ENCODE peak calls at places on chromosomes 7 and 10, in seven cellular contexts. Z, B, E, W, P, T and J are unnamed samples.

GRCh38 chr10:62008943-62009342 is 107.4 kb downstream of the ARID5B start:
- DNase-seq in Z (no peak), B (no peak), E (no peak), W (no peak), P (no peak), T (no peak), J (no peak)

GRCh38 chr7:151700621-151701185 is 176.2 kb downstream of the PRKAG2 start:
- DNase-seq in Z (peak; percentile 58), B (no peak), E (peak; percentile 52), W (no peak), P (no peak), T (peak; percentile 79), J (no peak)

GRCh38 chr10:122990278-122990677 is 10.1 kb downstream of the PSTK start:
- DNase-seq in Z (no peak), B (no peak), E (peak; percentile 8), W (no peak), P (no peak), T (no peak), J (no peak)

GRCh38 chr7:134783294-134784069 is 4.0 kb downstream of the CALD1 start:
- DNase-seq in Z (no peak), B (no peak), E (peak; percentile 46), W (no peak), P (no peak), T (no peak), J (no peak)

GRCh38 chr7:18457832-18458231 is 37.7 kb upstream of the HDAC9 start:
- DNase-seq in Z (no peak), B (no peak), E (no peak), W (no peak), P (no peak), T (no peak), J (no peak)

GRCh38 chr10:61774031-61774430 is 111.3 kb downstream of the CABCOCO1 start:
- DNase-seq in Z (no peak), B (no peak), E (no peak), W (no peak), P (no peak), T (no peak), J (no peak)

GRCh38 chr10:88493676-88494483 is 89.2 kb downstream of the RNLS start:
- DNase-seq in Z (peak; percentile 81), B (no peak), E (peak; percentile 76), W (no peak), P (no peak), T (peak; percentile 83), J (no peak)

GRCh38 chr10:113108180-113108835 is 158.3 kb downstream of the TCF7L2 start:
- DNase-seq in Z (no peak), B (no peak), E (no peak), W (no peak), P (no peak), T (no peak), J (peak; percentile 13)

GRCh38 chr10:110429301-110429700 is 68.4 kb upstream of the DUSP5 start:
- DNase-seq in Z (no peak), B (no peak), E (peak; percentile 39), W (no peak), P (no peak), T (no peak), J (no peak)

GRCh38 chr7:66452165-66452564 is 176.5 kb upstream of the KCTD7 start:
- DNase-seq in Z (peak; percentile 47), B (no peak), E (peak; percentile 27), W (no peak), P (no peak), T (peak; percentile 58), J (no peak)

GRCh38 chr10:29353887-29354561 is 65.2 kb downstream of the LYZL1 start:
- DNase-seq in Z (no peak), B (no peak), E (no peak), W (no peak), P (no peak), T (no peak), J (no peak)

GRCh38 chr7:79709574-79710409 is 256.3 kb upstream of the MAGI2 start:
- DNase-seq in Z (peak; percentile 83), B (no peak), E (peak; percentile 30), W (no peak), P (no peak), T (peak; percentile 45), J (no peak)

GRCh38 chr7:37208528-37208927 is 240.1 kb downstream of the ELMO1 start:
- DNase-seq in Z (peak; percentile 96), B (peak; percentile 90), E (peak; percentile 78), W (peak; percentile 5), P (peak; percentile 28), T (peak; percentile 50), J (peak; percentile 58)

GRCh38 chr7:80136276-80137045 is 1.8 kb downstream of the GNAI1 start:
- DNase-seq in Z (peak; percentile 54), B (no peak), E (peak; percentile 68), W (no peak), P (no peak), T (peak; percentile 70), J (peak; percentile 14)

GRCh38 chr7:157472311-157473050 is 135.7 kb downstream of the DNAJB6 start:
- DNase-seq in Z (no peak), B (no peak), E (peak; percentile 13), W (no peak), P (no peak), T (no peak), J (no peak)

GRCh38 chr7:132345030-132345429 is 231.2 kb downstream of the PLXNA4 start:
- DNase-seq in Z (no peak), B (no peak), E (no peak), W (no peak), P (no peak), T (no peak), J (no peak)

GRCh38 chr10:35792301-35792700 is 150.2 kb upstream of the FZD8 start:
- DNase-seq in Z (peak; percentile 37), B (no peak), E (no peak), W (no peak), P (no peak), T (peak; percentile 18), J (no peak)

GRCh38 chr7:80330434-80330833 is 181.4 kb downstream of the GNAT3 start:
- DNase-seq in Z (peak; percentile 52), B (no peak), E (peak; percentile 53), W (no peak), P (no peak), T (peak; percentile 83), J (no peak)

GRCh38 chr10:114808982-114809381 is 12.6 kb upstream of the FHIP2A start:
- DNase-seq in Z (no peak), B (no peak), E (no peak), W (no peak), P (no peak), T (no peak), J (no peak)

GRCh38 chr10:7667262-7668141 is 736 bp upstream of the ITIH5 start:
- DNase-seq in Z (no peak), B (peak; percentile 67), E (no peak), W (no peak), P (peak; percentile 30), T (no peak), J (peak; percentile 40)

GRCh38 chr10:61332506-61332905 is 120.7 kb downstream of the TMEM26 start:
- DNase-seq in Z (no peak), B (no peak), E (no peak), W (no peak), P (no peak), T (no peak), J (no peak)

GRCh38 chr10:109624939-109625338 is 298.4 kb downstream of the XPNPEP1 start:
- DNase-seq in Z (no peak), B (no peak), E (no peak), W (no peak), P (no peak), T (no peak), J (no peak)

GRCh38 chr7:139734395-139734794 is 43.4 kb downstream of the HIPK2 start:
- DNase-seq in Z (peak; percentile 99), B (peak; percentile 93), E (peak; percentile 100), W (no peak), P (no peak), T (peak; percentile 89), J (no peak)

GRCh38 chr7:144768633-144769032 is 67.2 kb downstream of the TPK1 start:
- DNase-seq in Z (no peak), B (no peak), E (no peak), W (no peak), P (no peak), T (no peak), J (no peak)
- TF ChIP-seq CTCF in Z (no peak), B (no peak), E (no peak), W (no peak), P (no peak), T (no peak), J (no peak)

GRCh38 chr10:73653195-73653594 is 2.6 kb downstream of the SYNPO2L start:
- DNase-seq in Z (no peak), B (peak; percentile 61), E (no peak), W (no peak), P (no peak), T (no peak), J (no peak)
- TF ChIP-seq CTCF in Z (no peak), B (no peak), E (no peak), W (no peak), P (no peak), T (no peak), J (peak; percentile 5)

DNA sequence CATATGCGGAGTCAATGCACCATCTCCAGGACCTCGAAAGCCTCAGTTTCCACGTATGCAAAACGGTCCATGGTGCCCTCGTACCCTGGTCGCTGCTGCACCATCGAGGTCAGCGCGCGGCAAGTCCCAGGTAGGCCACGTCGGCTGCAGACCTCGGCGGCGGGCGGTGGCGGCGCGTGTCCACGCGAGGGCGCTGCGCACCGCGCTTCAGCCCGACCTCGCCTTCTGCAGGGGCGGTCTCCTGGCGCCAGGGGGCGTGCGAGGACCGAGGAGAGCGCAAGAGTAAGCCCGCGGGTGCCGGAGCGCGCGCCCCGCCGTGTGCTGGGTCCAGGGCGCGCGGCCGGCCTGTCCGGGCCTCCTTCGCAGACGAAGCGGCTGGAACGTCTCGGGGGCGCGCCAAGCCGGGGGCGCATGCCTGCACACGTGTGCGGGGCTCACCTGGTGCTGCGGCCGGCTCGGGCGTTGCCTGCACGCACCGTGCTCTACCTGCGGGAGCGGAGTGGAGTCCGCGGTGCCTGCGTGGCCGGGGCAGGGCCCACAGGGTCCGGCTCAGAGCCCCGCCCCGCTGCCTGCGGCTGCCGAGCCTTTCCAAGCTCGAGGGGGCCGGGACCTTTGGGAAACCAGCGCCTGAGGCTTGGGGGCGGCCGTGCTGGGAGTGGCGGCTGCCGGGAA is 54.0 kb downstream of the GLRX3 start:
- DNase-seq in Z (peak; percentile 87), B (peak; percentile 89), E (peak; percentile 84), W (peak; percentile 34), P (peak; percentile 95), T (peak; percentile 81), J (peak; percentile 97)
- TF ChIP-seq CTCF in Z (peak; percentile 70), B (peak; percentile 99), E (peak; percentile 71), W (peak; percentile 99), P (peak; percentile 100), T (peak; percentile 58), J (peak; percentile 100)

DNA sequence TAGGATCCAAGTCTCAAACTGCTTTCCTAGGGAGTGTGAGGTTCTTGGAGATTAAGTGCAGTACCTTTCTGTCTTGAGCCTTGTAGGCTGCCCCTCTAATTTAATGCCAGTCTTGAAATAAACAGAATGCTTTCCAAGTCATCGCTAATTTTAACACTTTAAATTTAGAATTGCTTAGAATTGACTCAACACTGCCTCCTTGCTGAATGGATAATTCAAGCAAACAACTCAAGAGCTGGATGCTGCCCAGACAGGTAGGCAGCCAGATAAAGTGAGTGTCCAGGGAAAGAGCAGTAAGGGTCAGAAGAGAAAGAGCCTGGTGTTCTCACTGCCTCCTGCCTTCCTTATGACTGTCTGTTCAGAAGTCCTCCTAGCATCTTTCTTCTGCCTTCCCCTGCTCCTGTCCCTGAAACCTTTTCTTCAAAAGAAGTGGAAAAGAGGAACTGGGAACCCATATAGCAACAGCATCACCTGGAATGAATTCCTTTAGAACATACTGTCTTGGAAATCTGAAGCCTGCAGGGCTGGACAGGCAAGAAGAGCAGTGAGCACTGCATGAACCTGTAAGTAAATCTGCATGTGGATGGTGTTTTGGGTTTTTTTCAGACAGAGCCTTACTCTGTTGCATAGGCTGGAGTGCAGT is 3.1 kb upstream of the GOT1 start:
- DNase-seq in Z (peak; percentile 32), B (no peak), E (no peak), W (no peak), P (no peak), T (no peak), J (no peak)
- TF ChIP-seq CTCF in Z (peak; percentile 51), B (no peak), E (peak; percentile 16), W (peak; percentile 19), P (no peak), T (no peak), J (peak; percentile 19)